ENCODE peak calls at places on chromosome 1, in eight cellular contexts. One of them, this sample, is unnamed.

GRCh38 chr1:205518616-205519540 is 14.4 kb downstream of the CDK18 start:
- DNase-seq in C1 segment of cervical spinal cord: peak
- DNase-seq in NCI-H2029: no peak
- DNase-seq in head of caudate nucleus: peak
- DNase-seq in dorsolateral prefrontal cortex: peak
- DNase-seq in mucosa of gallbladder: peak
- DNase-seq in activated naive CD8-positive, alpha-beta T cell treated with anti-CD3 and anti-CD28 coated beads for 36 hours: no peak
- DNase-seq in LoVo: no peak
- DNase-seq in this sample: no peak

GRCh38 chr1:91065337-91065736 is 43.5 kb upstream of the ZNF644 start:
- DNase-seq in LoVo: no peak
- DNase-seq in activated naive CD8-positive, alpha-beta T cell treated with anti-CD3 and anti-CD28 coated beads for 36 hours: no peak
- DNase-seq in NCI-H2029: no peak
- DNase-seq in C1 segment of cervical spinal cord: no peak
- DNase-seq in dorsolateral prefrontal cortex: no peak
- DNase-seq in mucosa of gallbladder: peak
- DNase-seq in head of caudate nucleus: no peak
- DNase-seq in this sample: no peak

GRCh38 chr1:232045571-232045970 is 419.0 kb downstream of the DISC1 start:
- DNase-seq in head of caudate nucleus: no peak
- DNase-seq in activated naive CD8-positive, alpha-beta T cell treated with anti-CD3 and anti-CD28 coated beads for 36 hours: no peak
- DNase-seq in C1 segment of cervical spinal cord: no peak
- DNase-seq in NCI-H2029: no peak
- DNase-seq in dorsolateral prefrontal cortex: no peak
- DNase-seq in LoVo: no peak
- DNase-seq in mucosa of gallbladder: no peak
- DNase-seq in this sample: no peak

GRCh38 chr1:211236633-211237321 is 22.4 kb upstream of the RCOR3 start:
- DNase-seq in NCI-H2029: peak
- DNase-seq in C1 segment of cervical spinal cord: no peak
- DNase-seq in dorsolateral prefrontal cortex: no peak
- DNase-seq in LoVo: no peak
- DNase-seq in head of caudate nucleus: no peak
- DNase-seq in activated naive CD8-positive, alpha-beta T cell treated with anti-CD3 and anti-CD28 coated beads for 36 hours: no peak
- DNase-seq in mucosa of gallbladder: no peak
- DNase-seq in this sample: peak

GRCh38 chr1:231410041-231410591 is 12.0 kb downstream of the EGLN1 start:
- DNase-seq in activated naive CD8-positive, alpha-beta T cell treated with anti-CD3 and anti-CD28 coated beads for 36 hours: no peak
- DNase-seq in LoVo: no peak
- DNase-seq in NCI-H2029: no peak
- DNase-seq in head of caudate nucleus: no peak
- DNase-seq in dorsolateral prefrontal cortex: no peak
- DNase-seq in C1 segment of cervical spinal cord: no peak
- DNase-seq in mucosa of gallbladder: no peak
- DNase-seq in this sample: peak

GRCh38 chr1:19582318-19582717 is 61.8 kb upstream of the NBL1 start:
- DNase-seq in head of caudate nucleus: no peak
- DNase-seq in mucosa of gallbladder: peak
- DNase-seq in C1 segment of cervical spinal cord: no peak
- DNase-seq in activated naive CD8-positive, alpha-beta T cell treated with anti-CD3 and anti-CD28 coated beads for 36 hours: peak
- DNase-seq in LoVo: peak
- DNase-seq in dorsolateral prefrontal cortex: no peak
- DNase-seq in NCI-H2029: peak
- DNase-seq in this sample: no peak

GRCh38 chr1:14663773-14664172 is 65.3 kb downstream of the KAZN start:
- DNase-seq in mucosa of gallbladder: no peak
- DNase-seq in LoVo: no peak
- DNase-seq in C1 segment of cervical spinal cord: no peak
- DNase-seq in NCI-H2029: no peak
- DNase-seq in activated naive CD8-positive, alpha-beta T cell treated with anti-CD3 and anti-CD28 coated beads for 36 hours: no peak
- DNase-seq in head of caudate nucleus: no peak
- DNase-seq in dorsolateral prefrontal cortex: no peak
- DNase-seq in this sample: no peak

GRCh38 chr1:181398544-181398943 is 84.8 kb upstream of the CACNA1E start:
- DNase-seq in C1 segment of cervical spinal cord: no peak
- DNase-seq in LoVo: no peak
- DNase-seq in activated naive CD8-positive, alpha-beta T cell treated with anti-CD3 and anti-CD28 coated beads for 36 hours: peak
- DNase-seq in NCI-H2029: no peak
- DNase-seq in mucosa of gallbladder: no peak
- DNase-seq in head of caudate nucleus: no peak
- DNase-seq in dorsolateral prefrontal cortex: no peak
- DNase-seq in this sample: no peak

GRCh38 chr1:202227273-202227672 is 33.7 kb downstream of the LGR6 start:
- DNase-seq in dorsolateral prefrontal cortex: no peak
- DNase-seq in C1 segment of cervical spinal cord: no peak
- DNase-seq in activated naive CD8-positive, alpha-beta T cell treated with anti-CD3 and anti-CD28 coated beads for 36 hours: no peak
- DNase-seq in NCI-H2029: no peak
- DNase-seq in LoVo: no peak
- DNase-seq in mucosa of gallbladder: no peak
- DNase-seq in head of caudate nucleus: no peak
- DNase-seq in this sample: no peak

GRCh38 chr1:9606948-9607347 is 18.2 kb downstream of the TMEM201 start:
- DNase-seq in NCI-H2029: no peak
- DNase-seq in activated naive CD8-positive, alpha-beta T cell treated with anti-CD3 and anti-CD28 coated beads for 36 hours: no peak
- DNase-seq in C1 segment of cervical spinal cord: peak
- DNase-seq in mucosa of gallbladder: no peak
- DNase-seq in dorsolateral prefrontal cortex: no peak
- DNase-seq in head of caudate nucleus: peak
- DNase-seq in LoVo: no peak
- DNase-seq in this sample: no peak

GRCh38 chr1:6911974-6912373 is 126.7 kb downstream of the CAMTA1 start:
- DNase-seq in head of caudate nucleus: no peak
- DNase-seq in activated naive CD8-positive, alpha-beta T cell treated with anti-CD3 and anti-CD28 coated beads for 36 hours: no peak
- DNase-seq in NCI-H2029: no peak
- DNase-seq in mucosa of gallbladder: peak
- DNase-seq in C1 segment of cervical spinal cord: no peak
- DNase-seq in dorsolateral prefrontal cortex: no peak
- DNase-seq in LoVo: no peak
- DNase-seq in this sample: no peak

GRCh38 chr1:31798433-31799195 is 17.2 kb downstream of the SPOCD1 start:
- DNase-seq in activated naive CD8-positive, alpha-beta T cell treated with anti-CD3 and anti-CD28 coated beads for 36 hours: no peak
- DNase-seq in dorsolateral prefrontal cortex: peak
- DNase-seq in LoVo: peak
- DNase-seq in NCI-H2029: no peak
- DNase-seq in C1 segment of cervical spinal cord: no peak
- DNase-seq in head of caudate nucleus: no peak
- DNase-seq in mucosa of gallbladder: no peak
- DNase-seq in this sample: peak